ENCODE peak calls at places on chromosomes 16 and 17, in seven cellular contexts. Z is activated T-helper 1 cell treated with anti-CD3 and anti-CD28 coated beads, Interleukin-2, amount 50 U/mL, for 16 hours; N is cardiac muscle cell; M is activated CD4-positive, alpha-beta T cell treated with anti-CD3 and anti-CD28 coated beads for 4 hours; T is upper lobe of right lung; X is CD8-positive, alpha-beta T cell; H is fibroblast of the aortic adventitia. Q is an unnamed sample.

GRCh38 chr17:42365136-42365535 is 23.1 kb downstream of the STAT3 start:
- DNase-seq in Z (no peak), N (peak; percentile 84), M (peak; percentile 47), T (no peak), X (no peak), H (peak; percentile 81), Q (peak; percentile 95)

GRCh38 chr16:72620348-72620747 is 427.6 kb downstream of the ZFHX3 start:
- DNase-seq in Z (no peak), N (no peak), M (no peak), T (no peak), X (no peak), H (no peak), Q (no peak)

GRCh38 chr17:42403150-42403549 is 14.9 kb upstream of the STAT3 start:
- DNase-seq in Z (no peak), N (no peak), M (peak; percentile 50), T (no peak), X (no peak), H (no peak), Q (no peak)

GRCh38 chr16:77414752-77415231 is 20.0 kb downstream of the ADAMTS18 start:
- DNase-seq in Z (no peak), N (no peak), M (no peak), T (no peak), X (no peak), H (peak; percentile 37), Q (peak; percentile 38)

GRCh38 chr17:3546521-3546920 is 11.1 kb downstream of the TRPV3 start:
- DNase-seq in Z (no peak), N (no peak), M (no peak), T (no peak), X (no peak), H (no peak), Q (no peak)

GRCh38 chr17:76716834-76717205 is 6.1 kb upstream of the MXRA7 start:
- DNase-seq in Z (no peak), N (peak; percentile 98), M (no peak), T (peak; percentile 28), X (no peak), H (peak; percentile 97), Q (peak; percentile 95)

GRCh38 chr17:47797797-47798196 is 23.8 kb downstream of the OSBPL7 start:
- DNase-seq in Z (no peak), N (peak; percentile 35), M (no peak), T (no peak), X (no peak), H (peak; percentile 19), Q (no peak)

GRCh38 chr16:15539197-15539596 is 103.8 kb downstream of the MARF1 start:
- DNase-seq in Z (no peak), N (no peak), M (no peak), T (no peak), X (no peak), H (no peak), Q (no peak)

GRCh38 chr17:48102700-48103378 is 1.6 kb upstream of the CBX1 start:
- DNase-seq in Z (no peak), N (no peak), M (no peak), T (no peak), X (no peak), H (no peak), Q (no peak)

GRCh38 chr17:2011421-2012371 is 13.4 kb downstream of the RTN4RL1 start:
- DNase-seq in Z (no peak), N (peak; percentile 67), M (no peak), T (peak; percentile 72), X (no peak), H (peak; percentile 78), Q (peak; percentile 45)

GRCh38 chr17:58932956-58933355 is 173.7 kb downstream of the TRIM37 start:
- DNase-seq in Z (no peak), N (no peak), M (no peak), T (no peak), X (no peak), H (no peak), Q (no peak)

GRCh38 chr16:75127713-75128415 is 11.3 kb upstream of the LDHD start:
- DNase-seq in Z (no peak), N (no peak), M (no peak), T (no peak), X (no peak), H (no peak), Q (no peak)

GRCh38 chr17:17836818-17837379 is at the start of gene SREBF1:
- DNase-seq in Z (no peak), N (peak; percentile 58), M (peak; percentile 55), T (peak; percentile 85), X (peak; percentile 42), H (no peak), Q (no peak)

GRCh38 chr17:50533720-50534148 is 1.2 kb downstream of the EPN3 start:
- DNase-seq in Z (no peak), N (peak; percentile 77), M (no peak), T (no peak), X (no peak), H (peak; percentile 66), Q (no peak)

GRCh38 chr16:85312174-85312573 is 199.9 kb upstream of the CIBAR2 start:
- DNase-seq in Z (no peak), N (no peak), M (no peak), T (no peak), X (no peak), H (no peak), Q (no peak)

GRCh38 chr17:82012482-82013295 is 10.0 kb downstream of the CENPX start:
- DNase-seq in Z (no peak), N (no peak), M (no peak), T (peak; percentile 87), X (no peak), H (no peak), Q (no peak)

GRCh38 chr17:9021158-9021984 is at the start of gene NTN1:
- DNase-seq in Z (no peak), N (peak; percentile 50), M (peak; percentile 57), T (peak; percentile 72), X (peak; percentile 28), H (peak; percentile 10), Q (peak; percentile 11)

GRCh38 chr17:2892305-2892971 is 96.2 kb downstream of the RAP1GAP2 start:
- DNase-seq in Z (no peak), N (peak; percentile 74), M (no peak), T (no peak), X (no peak), H (peak; percentile 73), Q (peak; percentile 88)

GRCh38 chr17:60528828-60529227 is 2.8 kb upstream of the APPBP2 start:
- DNase-seq in Z (no peak), N (no peak), M (no peak), T (no peak), X (no peak), H (no peak), Q (no peak)

GRCh38 chr17:79664925-79665738 is 54.3 kb upstream of the RBFOX3 start:
- DNase-seq in Z (no peak), N (peak; percentile 78), M (no peak), T (peak; percentile 88), X (no peak), H (peak; percentile 56), Q (no peak)

GRCh38 chr17:39754161-39754957 is 16.6 kb downstream of the GRB7 start:
- DNase-seq in Z (peak; percentile 91), N (peak; percentile 93), M (peak; percentile 89), T (peak; percentile 99), X (peak; percentile 97), H (peak; percentile 77), Q (peak; percentile 46)

GRCh38 chr16:46817961-46818360 is 13.0 kb downstream of the C16orf87 start:
- DNase-seq in Z (no peak), N (no peak), M (no peak), T (no peak), X (no peak), H (peak; percentile 19), Q (peak; percentile 33)

GRCh38 chr16:19666451-19666850 is 51.6 kb downstream of the KNOP1 start:
- DNase-seq in Z (no peak), N (no peak), M (no peak), T (no peak), X (no peak), H (no peak), Q (no peak)

GRCh38 chr17:11986179-11986938 is 10.9 kb downstream of the ZNF18 start:
- DNase-seq in Z (no peak), N (peak; percentile 3), M (no peak), T (no peak), X (no peak), H (peak; percentile 45), Q (peak; percentile 45)

GRCh38 chr17:50634123-50634914 is at the start of gene ABCC3:
- DNase-seq in Z (no peak), N (peak; percentile 63), M (no peak), T (peak; percentile 89), X (no peak), H (peak; percentile 38), Q (peak; percentile 16)

GRCh38 chr17:76447931-76448652 is 4.9 kb downstream of the UBE2O start:
- DNase-seq in Z (no peak), N (no peak), M (no peak), T (no peak), X (no peak), H (peak; percentile 43), Q (peak; percentile 34)

GRCh38 chr16:8675183-8676159 is 1.1 kb downstream of the ABAT start:
- DNase-seq in Z (peak; percentile 5), N (peak; percentile 18), M (peak; percentile 63), T (no peak), X (no peak), H (no peak), Q (no peak)

GRCh38 chr16:89864421-89864820 is 9.0 kb upstream of the TCF25 start:
- DNase-seq in Z (no peak), N (peak; percentile 21), M (no peak), T (no peak), X (no peak), H (peak; percentile 7), Q (peak; percentile 38)

GRCh38 chr16:59210955-59211541 is 476.9 kb upstream of the GOT2 start:
- DNase-seq in Z (no peak), N (peak; percentile 1), M (no peak), T (no peak), X (no peak), H (peak; percentile 0), Q (peak; percentile 97)

GRCh38 chr17:50043290-50044148 is 12.4 kb upstream of the ITGA3 start:
- DNase-seq in Z (no peak), N (peak; percentile 49), M (no peak), T (no peak), X (no peak), H (no peak), Q (peak; percentile 50)

GRCh38 chr17:75147878-75148546 is 6.3 kb downstream of the JPT1 start:
- DNase-seq in Z (no peak), N (no peak), M (no peak), T (peak; percentile 27), X (no peak), H (no peak), Q (no peak)

GRCh38 chr16:23181506-23181905 is 1.0 kb upstream of the SCNN1G start:
- DNase-seq in Z (no peak), N (no peak), M (no peak), T (no peak), X (no peak), H (no peak), Q (no peak)

Q was measured in astrocyte.